ENCODE peak calls at places on chromosomes 16 and 17, in five cellular contexts. U is NCI-H2107, C is GM10248, K is MM.1S, D is SK-MEL-5. A is an unnamed sample.

GRCh38 chr16:75614247-75614897 is 8.7 kb downstream of the ADAT1 start:
- DNase-seq in D (no peak), K (no peak), C (no peak), U (no peak), A (no peak)

GRCh38 chr17:43442711-43443110 is 41.1 kb upstream of the DHX8 start:
- DNase-seq in K (no peak), U (no peak), C (no peak), D (no peak), A (peak; percentile 21)

GRCh38 chr16:12084436-12084835 is 107.9 kb downstream of the SNX29 start:
- DNase-seq in U (no peak), K (no peak), D (no peak), C (no peak), A (no peak)

GRCh38 chr16:58046054-58046881 is 20.7 kb downstream of the MMP15 start:
- DNase-seq in C (no peak), U (no peak), K (no peak), D (no peak), A (no peak)

GRCh38 chr17:48527742-48528028 is 3.1 kb downstream of the HOXB1 start:
- DNase-seq in D (no peak), U (no peak), K (no peak), C (no peak), A (no peak)

GRCh38 chr17:62657664-62658063 is 30.2 kb downstream of the MRC2 start:
- DNase-seq in K (no peak), U (no peak), D (no peak), C (no peak), A (no peak)

GRCh38 chr17:30091771-30092170 is 24.8 kb upstream of the NSRP1 start:
- DNase-seq in D (no peak), C (no peak), K (no peak), U (no peak), A (peak; percentile 64)

GRCh38 chr16:10878644-10879498 is 1.9 kb downstream of the CIITA start:
- DNase-seq in C (peak; percentile 75), K (peak; percentile 85), U (no peak), D (no peak), A (no peak)

GRCh38 chr16:89194340-89195311 is 5.7 kb downstream of the SLC22A31 start:
- DNase-seq in D (no peak), K (no peak), C (no peak), U (no peak), A (no peak)

GRCh38 chr17:27424941-27425340 is 31.3 kb upstream of the KSR1 start:
- DNase-seq in K (no peak), C (no peak), D (no peak), U (no peak), A (no peak)

GRCh38 chr16:1428511-1428910 is 2.4 kb upstream of the PERCC1 start:
- DNase-seq in U (no peak), D (peak; percentile 28), K (no peak), C (peak; percentile 75), A (no peak)

GRCh38 chr17:48882272-48882671 is 10.3 kb upstream of the ATP5MC1 start:
- DNase-seq in U (no peak), D (no peak), K (peak; percentile 82), C (no peak), A (no peak)

GRCh38 chr16:19831678-19832077 is 53.0 kb downstream of the GPRC5B start:
- DNase-seq in U (no peak), K (no peak), C (no peak), D (peak; percentile 79), A (peak; percentile 78)

GRCh38 chr17:28746611-28747045 is 2.8 kb downstream of the TRAF4 start:
- DNase-seq in K (no peak), D (no peak), C (no peak), U (no peak), A (no peak)

GRCh38 chr17:8470447-8471047 is 34.9 kb downstream of the NDEL1 start:
- DNase-seq in C (no peak), K (no peak), U (peak; percentile 46), D (no peak), A (no peak)

GRCh38 chr16:70437582-70438324 is 1.1 kb downstream of the ST3GAL2 start:
- DNase-seq in D (no peak), C (no peak), U (no peak), K (no peak), A (no peak)

GRCh38 chr17:79294459-79295071 is 219.9 kb downstream of the ENGASE start:
- DNase-seq in U (no peak), D (peak; percentile 67), C (peak; percentile 50), K (peak; percentile 49), A (peak; percentile 11)

GRCh38 chr16:79326549-79326948 is 274.0 kb downstream of the MAF start:
- DNase-seq in K (no peak), U (no peak), C (no peak), D (no peak), A (no peak)

GRCh38 chr17:51508048-51508447 is 247.7 kb downstream of the UTP18 start:
- DNase-seq in K (no peak), C (no peak), D (no peak), U (no peak), A (no peak)

GRCh38 chr17:74192950-74193781 is 10.3 kb upstream of the RPL38 start:
- DNase-seq in D (peak; percentile 52), C (no peak), K (no peak), U (no peak), A (no peak)

GRCh38 chr16:9092963-9093477 is 1.6 kb downstream of the HAPSTR1 start:
- DNase-seq in D (peak; percentile 8), K (peak; percentile 48), U (no peak), C (no peak), A (no peak)

GRCh38 chr17:73230088-73230487 is 31.6 kb downstream of the CPSF4L start:
- DNase-seq in K (no peak), U (no peak), C (no peak), D (no peak), A (no peak)

GRCh38 chr16:75250809-75251279 is 580 bp downstream of the BCAR1 start:
- DNase-seq in C (peak; percentile 71), D (no peak), U (no peak), K (no peak), A (no peak)

GRCh38 chr16:67926181-67926742 is 5.4 kb downstream of the CTRL start:
- DNase-seq in K (no peak), U (peak; percentile 83), D (peak; percentile 26), C (no peak), A (no peak)

GRCh38 chr17:57379237-57380054 is 123.1 kb downstream of the MSI2 start:
- DNase-seq in C (no peak), U (no peak), K (no peak), D (no peak), A (no peak)

GRCh38 chr16:53991181-53992056 is 287.5 kb downstream of the FTO start:
- DNase-seq in U (peak; percentile 15), K (no peak), C (no peak), D (no peak), A (no peak)

A was measured in foreskin melanocyte.